ENCODE peak calls at places on chromosomes 7 and 10, in five cellular contexts. O, X, C, U and I are unnamed samples.

GRCh38 chr10:80468002-80468401 is 13.9 kb downstream of the TSPAN14 start:
- DNase-seq in O (no peak), X (peak), C (peak), U (peak), I (peak)

GRCh38 chr7:140033036-140033435 is 29.7 kb downstream of the PARP12 start:
- DNase-seq in O (peak), X (no peak), C (peak), U (no peak), I (no peak)

GRCh38 chr10:84429926-84430520 is 101.6 kb downstream of the CCSER2 start:
- DNase-seq in O (peak), X (peak), C (peak), U (peak), I (peak)

GRCh38 chr10:36880898-36881297 is 244.5 kb upstream of the ANKRD30A start:
- DNase-seq in O (peak), X (no peak), C (no peak), U (no peak), I (no peak)

GRCh38 chr7:120337308-120337907 is 64.4 kb downstream of the KCND2 start:
- DNase-seq in O (no peak), X (no peak), C (no peak), U (no peak), I (no peak)

GRCh38 chr7:7795203-7795602 is 76.8 kb upstream of the RPA3 start:
- DNase-seq in O (no peak), X (no peak), C (no peak), U (no peak), I (no peak)

GRCh38 chr7:92609921-92610518 is 19.8 kb upstream of the FAM133B start:
- DNase-seq in O (peak), X (no peak), C (no peak), U (no peak), I (no peak)

GRCh38 chr7:131819891-131820290 is 263.5 kb upstream of the PODXL start:
- DNase-seq in O (no peak), X (no peak), C (no peak), U (no peak), I (no peak)

GRCh38 chr7:105654994-105655900 is 74.0 kb upstream of the EFCAB10 start:
- DNase-seq in O (peak), X (no peak), C (no peak), U (no peak), I (peak)

GRCh38 chr10:128045833-128046120 is 80.4 kb downstream of the MKI67 start:
- DNase-seq in O (no peak), X (peak), C (no peak), U (no peak), I (no peak)

GRCh38 chr10:116947838-116948529 is 57.0 kb downstream of the SHTN1 start:
- DNase-seq in O (peak), X (no peak), C (no peak), U (no peak), I (no peak)

GRCh38 chr7:94297397-94297838 is 97.3 kb upstream of the COL1A2 start:
- DNase-seq in O (peak), X (peak), C (no peak), U (no peak), I (peak)

GRCh38 chr10:73248259-73248724 is 1.2 kb upstream of the DNAJC9 start:
- DNase-seq in O (no peak), X (peak), C (no peak), U (no peak), I (no peak)

GRCh38 chr10:52644678-52645434 is 127.7 kb downstream of the MBL2 start:
- DNase-seq in O (peak), X (no peak), C (no peak), U (no peak), I (peak)

GRCh38 chr7:92485267-92485892 is 7.6 kb upstream of the ERVW-1 start:
- DNase-seq in O (no peak), X (no peak), C (no peak), U (no peak), I (no peak)